ENCODE peak calls at places on chromosomes 7 and 10, in ten cellular contexts. A is WTC11, C is tibial artery, H is cardiac muscle cell, F is foreskin fibroblast, Z is body of pancreas, M is right lobe of liver, I is A549, K is GM13976, R is MCF 10A. U is an unnamed sample.
A peak's percentile ranks its signal among the peaks of the same experiment; 100 is the strongest.

GRCh38 chr10:83871486-83872081 is 267.7 kb upstream of the GHITM start:
- DNase-seq in A (peak; percentile 84), C (peak; percentile 72), H (peak; percentile 70), F (peak; percentile 63), Z (peak; percentile 73), M (peak; percentile 76), I (peak; percentile 38), K (peak; percentile 63), R (peak; percentile 83), U (no peak)

GRCh38 chr10:92688927-92689662 is 660 bp upstream of the HHEX start:
- DNase-seq in A (peak; percentile 55), C (peak; percentile 75), H (peak; percentile 48), F (peak; percentile 53), Z (peak; percentile 51), M (peak; percentile 83), I (no peak), K (peak; percentile 55), R (no peak), U (no peak)

GRCh38 chr10:122468220-122468922 is 7.0 kb downstream of the HTRA1 start:
- DNase-seq in A (no peak), C (no peak), H (no peak), F (no peak), Z (no peak), M (no peak), I (no peak), K (no peak), R (no peak), U (no peak)

GRCh38 chr10:4062072-4062471 is 277.1 kb upstream of the KLF6 start:
- DNase-seq in A (no peak), C (no peak), H (no peak), F (peak; percentile 47), Z (no peak), M (no peak), I (no peak), K (no peak), R (no peak), U (no peak)

GRCh38 chr10:77159538-77160110 is 478.0 kb downstream of the KCNMA1 start:
- DNase-seq in A (no peak), C (no peak), H (peak; percentile 51), F (no peak), Z (no peak), M (no peak), I (no peak), K (no peak), R (no peak), U (no peak)

GRCh38 chr7:18916826-18917225 is 200.6 kb downstream of the TWIST1 start:
- DNase-seq in A (no peak), C (no peak), H (no peak), F (peak; percentile 40), Z (no peak), M (no peak), I (no peak), K (no peak), R (no peak), U (no peak)

GRCh38 chr10:13414855-13415254 is 66.8 kb upstream of the SEPHS1 start:
- DNase-seq in A (peak; percentile 62), C (no peak), H (peak; percentile 39), F (peak; percentile 28), Z (peak; percentile 74), M (no peak), I (no peak), K (no peak), R (peak; percentile 24), U (no peak)

GRCh38 chr7:158606671-158607424 is 19.2 kb upstream of the PTPRN2 start:
- DNase-seq in A (no peak), C (no peak), H (no peak), F (no peak), Z (no peak), M (no peak), I (no peak), K (no peak), R (no peak), U (no peak)

DNA sequence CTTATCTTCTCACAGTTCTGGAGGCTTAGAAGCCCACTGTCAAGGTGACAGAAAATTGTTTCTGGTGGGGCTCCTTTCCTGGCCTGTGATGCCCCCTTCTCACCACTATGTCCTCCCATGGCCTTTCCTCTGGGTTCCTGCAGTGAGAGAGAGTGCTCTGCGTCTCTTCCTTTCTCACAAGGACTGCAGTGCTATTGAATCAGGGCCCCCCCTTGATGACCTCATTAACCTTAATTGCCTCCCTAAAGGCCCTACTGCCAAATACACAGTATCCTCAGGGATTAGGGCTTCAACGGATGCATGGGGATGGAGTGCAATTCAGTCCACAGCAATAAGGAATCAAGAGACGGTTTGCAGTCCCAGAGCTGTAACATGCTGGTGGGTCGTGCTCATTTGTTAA is 82.0 kb upstream of the GRB10 start:
- DNase-seq in A (no peak), C (no peak), H (no peak), F (no peak), Z (no peak), M (no peak), I (no peak), K (no peak), R (no peak), U (no peak)
- TF ChIP-seq CTCF in A (no peak), C (no peak), H (no peak), F (no peak), Z (no peak), M (no peak), I (no peak), K (no peak), R (no peak), U (no peak)

GRCh38 chr7:28700084-28700483 is 258.0 kb downstream of the TRIL start:
- DNase-seq in A (no peak), C (no peak), H (no peak), F (no peak), Z (no peak), M (no peak), I (no peak), K (no peak), R (no peak), U (no peak)

GRCh38 chr7:28697898-28698563 is 260.1 kb downstream of the TRIL start:
- DNase-seq in A (no peak), C (no peak), H (no peak), F (peak; percentile 29), Z (no peak), M (no peak), I (no peak), K (no peak), R (no peak), U (no peak)

GRCh38 chr7:28701731-28702130 is 256.4 kb downstream of the TRIL start:
- DNase-seq in A (no peak), C (no peak), H (no peak), F (peak; percentile 50), Z (no peak), M (no peak), I (no peak), K (no peak), R (no peak), U (no peak)

GRCh38 chr7:28700790-28701203 is 257.3 kb downstream of the TRIL start:
- DNase-seq in A (no peak), C (no peak), H (no peak), F (peak; percentile 53), Z (no peak), M (no peak), I (no peak), K (no peak), R (no peak), U (no peak)

DNA sequence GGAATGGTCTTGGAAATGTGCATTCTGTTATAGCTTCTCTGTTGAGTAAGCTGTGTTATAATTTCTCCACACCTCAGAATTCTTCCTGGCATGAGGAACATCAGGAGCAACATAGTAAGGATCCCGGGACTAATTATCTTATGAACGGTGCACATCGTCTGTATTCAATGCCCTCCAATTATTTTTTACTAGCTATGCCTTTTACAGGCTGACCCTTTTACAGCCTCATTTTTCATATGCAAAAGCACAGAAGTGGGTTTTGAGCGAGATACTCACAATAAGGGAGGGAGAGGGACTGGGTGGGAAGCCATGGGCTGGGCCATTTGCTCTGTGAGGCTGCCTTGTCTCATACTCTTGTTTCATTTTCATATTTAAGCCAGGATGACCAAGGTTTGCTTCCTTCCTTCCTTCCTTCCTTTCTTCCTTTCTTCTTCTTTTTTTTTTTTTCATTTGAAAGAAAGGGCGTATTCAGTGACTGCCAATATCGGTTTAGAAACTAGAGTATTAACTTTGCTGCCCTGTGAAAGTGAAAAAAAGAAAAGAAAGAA is 259.3 kb downstream of the TRIL start:
- DNase-seq in A (no peak), C (no peak), H (no peak), F (no peak), Z (no peak), M (no peak), I (no peak), K (no peak), R (no peak), U (no peak)
- TF ChIP-seq CTCF in A (no peak), C (no peak), H (no peak), F (no peak), Z (no peak), M (no peak), I (no peak), K (no peak), R (no peak), U (no peak)

GRCh38 chr10:98488669-98489430 is 42.1 kb upstream of the HPS1 start:
- DNase-seq in A (no peak), C (no peak), H (peak; percentile 36), F (peak; percentile 26), Z (peak; percentile 5), M (no peak), I (no peak), K (no peak), R (peak; percentile 34), U (no peak)

GRCh38 chr10:98489561-98490481 is 43.1 kb upstream of the HPS1 start:
- DNase-seq in A (no peak), C (no peak), H (no peak), F (no peak), Z (no peak), M (no peak), I (no peak), K (no peak), R (peak; percentile 47), U (no peak)

GRCh38 chr10:98486421-98486820 is 39.7 kb upstream of the HPS1 start:
- DNase-seq in A (no peak), C (no peak), H (peak; percentile 43), F (peak; percentile 92), Z (no peak), M (no peak), I (no peak), K (no peak), R (no peak), U (no peak)

GRCh38 chr10:98485959-98486358 is 39.2 kb upstream of the HPS1 start:
- DNase-seq in A (no peak), C (no peak), H (peak; percentile 17), F (peak; percentile 58), Z (no peak), M (no peak), I (no peak), K (no peak), R (no peak), U (no peak)

GRCh38 chr10:98487692-98488091 is 41.0 kb upstream of the HPS1 start:
- DNase-seq in A (no peak), C (no peak), H (no peak), F (no peak), Z (no peak), M (no peak), I (no peak), K (no peak), R (no peak), U (no peak)
- TF ChIP-seq CTCF in A (no peak), C (no peak), H (no peak), F (no peak), Z (no peak), M (no peak), I (no peak), K (peak; percentile 4), R (no peak), U (no peak)

DNA sequence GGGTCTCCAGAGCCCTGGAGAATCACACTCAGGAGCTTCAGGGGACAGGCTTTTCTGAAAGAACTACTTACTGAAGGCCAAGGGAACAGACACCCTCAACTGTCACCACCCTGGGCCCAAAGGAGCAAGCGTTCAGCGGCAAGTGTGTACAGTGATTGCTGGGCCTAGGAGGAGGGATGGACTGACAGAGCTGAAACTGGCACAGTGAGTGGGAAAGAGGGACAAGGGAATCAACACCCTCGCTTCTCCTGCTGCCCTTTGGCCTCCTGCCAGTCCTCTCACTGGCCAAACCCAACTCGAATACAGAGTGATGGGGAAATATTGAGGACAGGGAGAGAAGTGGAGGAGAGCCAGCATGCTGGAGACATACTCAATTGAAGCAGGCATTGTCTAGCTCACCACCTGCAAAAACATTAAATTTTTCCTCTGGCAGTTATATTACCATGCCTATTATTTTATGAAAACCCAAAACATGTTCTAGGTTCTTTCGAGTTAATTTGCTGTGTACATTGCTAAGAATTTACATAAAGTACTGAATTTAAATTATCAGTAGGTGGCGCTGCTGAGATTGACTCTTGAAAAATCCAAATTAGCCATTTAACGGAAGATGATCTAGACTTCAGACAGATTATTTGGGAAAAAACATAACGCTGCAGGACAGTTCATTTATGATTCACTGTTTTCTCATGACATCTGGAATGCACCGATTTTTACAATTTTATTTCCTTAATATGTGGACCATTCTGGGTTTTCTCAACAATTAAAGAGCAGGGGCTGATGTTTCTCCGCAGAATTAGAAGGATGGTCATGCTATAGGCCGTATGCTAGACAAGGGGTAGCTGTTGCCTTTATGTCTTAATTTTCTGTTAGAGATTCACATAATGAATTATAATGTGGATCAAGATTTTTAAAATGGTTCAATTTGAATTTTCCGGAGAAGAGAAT is 14.7 kb upstream of the TMEM236 start:
- DNase-seq in A (no peak), C (no peak), H (peak; percentile 65), F (peak; percentile 65), Z (peak; percentile 20), M (no peak), I (peak; percentile 36), K (peak; percentile 51), R (peak; percentile 43), U (no peak)
- TF ChIP-seq CTCF in A (peak; percentile 38), C (peak; percentile 56), H (peak; percentile 56), F (peak; percentile 44), Z (peak; percentile 59), M (peak; percentile 67), I (peak; percentile 84), K (peak; percentile 52), R (peak; percentile 50), U (peak; percentile 87)

U was measured in chondrocyte.